ENCODE peak calls at places on chromosomes 13 and 19, in nine cellular contexts. M is activated CD4-positive, alpha-beta T cell treated with anti-CD3 and anti-CD28 coated beads for 1 hour; V is stimulated activated CD8-positive, alpha-beta memory T cell treated with anti-CD3 and anti-CD28 coated beads, Interleukin-7, amount 100 ng/mL, for 1 hour; R is HS-5; B is AG10803; K is activated CD4-positive, CD25-positive, alpha-beta regulatory T cell; I is hypothalamus; N is GM12878; J is IMR-90. T is an unnamed sample.

GRCh38 chr13:107210216-107211010 is 642.5 kb upstream of the ARGLU1 start:
- DNase-seq in M (no peak), V (no peak), R (no peak), B (peak), K (no peak), I (no peak), N (no peak), J (peak), T (peak)

GRCh38 chr13:101751488-101751887 is 299.0 kb downstream of the ITGBL1 start:
- DNase-seq in M (no peak), V (no peak), R (peak), B (peak), K (no peak), I (no peak), N (no peak), J (peak), T (peak)

GRCh38 chr19:7595466-7596133 is at the start of gene CAMSAP3:
- DNase-seq in M (peak), V (no peak), R (no peak), B (peak), K (no peak), I (no peak), N (no peak), J (no peak), T (peak)

GRCh38 chr13:106367361-106367781 is 168.1 kb downstream of the EFNB2 start:
- DNase-seq in M (no peak), V (no peak), R (no peak), B (no peak), K (no peak), I (no peak), N (no peak), J (no peak), T (no peak)

GRCh38 chr13:113446488-113446854 is 6.8 kb downstream of the ADPRHL1 start:
- DNase-seq in M (no peak), V (no peak), R (no peak), B (no peak), K (no peak), I (no peak), N (no peak), J (no peak), T (no peak)

GRCh38 chr19:40745402-40745780 is 4.9 kb downstream of the ACTMAP start:
- DNase-seq in M (no peak), V (no peak), R (no peak), B (peak), K (no peak), I (no peak), N (no peak), J (peak), T (peak)

GRCh38 chr13:43880930-43881329 is 1.2 kb downstream of the LACC1 start:
- DNase-seq in M (no peak), V (no peak), R (no peak), B (peak), K (no peak), I (peak), N (no peak), J (no peak), T (no peak)

GRCh38 chr13:33286143-33286542 is 588 bp upstream of the STARD13 start:
- DNase-seq in M (no peak), V (no peak), R (no peak), B (no peak), K (no peak), I (no peak), N (no peak), J (no peak), T (no peak)

GRCh38 chr19:16472992-16473391 is 1.2 kb upstream of the EPS15L1 start:
- DNase-seq in M (no peak), V (no peak), R (no peak), B (no peak), K (no peak), I (no peak), N (no peak), J (no peak), T (no peak)

GRCh38 chr19:52190679-52191293 is 934 bp downstream of the PPP2R1A start:
- DNase-seq in M (no peak), V (no peak), R (peak), B (peak), K (no peak), I (no peak), N (no peak), J (peak), T (peak)

GRCh38 chr13:110209950-110210603 is 96.9 kb downstream of the COL4A1 start:
- DNase-seq in M (no peak), V (no peak), R (no peak), B (no peak), K (no peak), I (no peak), N (no peak), J (no peak), T (no peak)

GRCh38 chr13:114045113-114045735 is 71.3 kb upstream of the C13orf46 start:
- DNase-seq in M (no peak), V (no peak), R (no peak), B (no peak), K (no peak), I (peak), N (no peak), J (no peak), T (no peak)

GRCh38 chr19:18417250-18418033 is 1.8 kb upstream of the SSBP4 start:
- DNase-seq in M (no peak), V (no peak), R (peak), B (peak), K (no peak), I (peak), N (no peak), J (peak), T (peak)

GRCh38 chr19:40907968-40908735 is 26.1 kb upstream of the CYP2A7 start:
- DNase-seq in M (peak), V (no peak), R (no peak), B (no peak), K (peak), I (no peak), N (no peak), J (no peak), T (no peak)

GRCh38 chr19:14375055-14375581 is 6.1 kb upstream of the ADGRE5 start:
- DNase-seq in M (no peak), V (peak), R (no peak), B (no peak), K (peak), I (no peak), N (no peak), J (no peak), T (no peak)

GRCh38 chr19:38304866-38305429 is 897 bp downstream of the C19orf33 start:
- DNase-seq in M (no peak), V (no peak), R (no peak), B (no peak), K (no peak), I (no peak), N (no peak), J (no peak), T (no peak)

GRCh38 chr13:46134961-46135522 is 30.2 kb upstream of the CPB2 start:
- DNase-seq in M (no peak), V (no peak), R (no peak), B (no peak), K (no peak), I (no peak), N (no peak), J (peak), T (no peak)

T was measured in EH.